ENCODE peak calls at places on chromosomes 7 and 10, in seven cellular contexts. Z is coronary artery, G is neural crest cell, M is IMR-90, T is HFF-Myc, J is heart right ventricle, Y is heart left ventricle. D is an unnamed sample.

GRCh38 chr7:57204411-57204811 is 72.2 kb upstream of the ZNF479 start:
- DNase-seq in Z (no peak), Y (no peak), T (no peak), M (no peak), G (no peak), J (no peak), D (peak; percentile 75)

GRCh38 chr10:28249512-28249911 is 53.4 kb downstream of the MPP7 start:
- DNase-seq in Z (no peak), J (no peak), Y (no peak), M (no peak), T (no peak), G (no peak), D (no peak)

GRCh38 chr7:143308632-143309031 is 7.3 kb upstream of the CLCN1 start:
- DNase-seq in T (no peak), Y (no peak), M (no peak), G (no peak), J (no peak), Z (no peak), D (no peak)

GRCh38 chr7:29988391-29989256 is 977 bp downstream of the SCRN1 start:
- DNase-seq in G (peak; percentile 37), Y (peak; percentile 50), Z (peak; percentile 74), J (peak; percentile 21), M (peak; percentile 73), T (peak; percentile 77), D (peak; percentile 86)

GRCh38 chr10:71829171-71829570 is 21.9 kb downstream of the PSAP start:
- DNase-seq in M (no peak), Z (no peak), J (no peak), Y (no peak), G (no peak), T (no peak), D (no peak)

GRCh38 chr10:124450010-124450782 is at the start of gene NKX1-2:
- DNase-seq in J (no peak), M (no peak), G (no peak), Y (no peak), Z (no peak), T (no peak), D (no peak)

GRCh38 chr10:15313034-15313433 is 58.1 kb downstream of the FAM171A1 start:
- DNase-seq in J (no peak), M (no peak), T (no peak), Y (no peak), G (no peak), Z (no peak), D (no peak)

GRCh38 chr10:45514283-45515270 is 140.6 kb downstream of the ALOX5 start:
- DNase-seq in J (no peak), M (peak; percentile 43), Z (no peak), Y (no peak), G (no peak), T (no peak), D (no peak)

GRCh38 chr7:46283852-46284251 is 362.8 kb upstream of the IGFBP3 start:
- DNase-seq in J (peak; percentile 70), Y (peak; percentile 54), Z (no peak), T (no peak), G (no peak), M (no peak), D (no peak)

GRCh38 chr7:66960192-66960591 is 35.2 kb downstream of the SBDS start:
- DNase-seq in Y (no peak), J (no peak), Z (no peak), M (no peak), G (no peak), T (no peak), D (no peak)

GRCh38 chr7:137804819-137805218 is 42.0 kb downstream of the DGKI start:
- DNase-seq in Z (no peak), G (no peak), T (no peak), Y (no peak), M (peak; percentile 55), J (no peak), D (no peak)

GRCh38 chr10:35327770-35328403 is 8.4 kb upstream of the CCNY start:
- DNase-seq in Z (no peak), M (no peak), G (no peak), T (no peak), Y (no peak), J (no peak), D (no peak)
- TF ChIP-seq CTCF in Z (no peak), M (peak; percentile 9), G (no peak), T (no peak), Y (no peak), J (no peak), D (no peak)

DNA sequence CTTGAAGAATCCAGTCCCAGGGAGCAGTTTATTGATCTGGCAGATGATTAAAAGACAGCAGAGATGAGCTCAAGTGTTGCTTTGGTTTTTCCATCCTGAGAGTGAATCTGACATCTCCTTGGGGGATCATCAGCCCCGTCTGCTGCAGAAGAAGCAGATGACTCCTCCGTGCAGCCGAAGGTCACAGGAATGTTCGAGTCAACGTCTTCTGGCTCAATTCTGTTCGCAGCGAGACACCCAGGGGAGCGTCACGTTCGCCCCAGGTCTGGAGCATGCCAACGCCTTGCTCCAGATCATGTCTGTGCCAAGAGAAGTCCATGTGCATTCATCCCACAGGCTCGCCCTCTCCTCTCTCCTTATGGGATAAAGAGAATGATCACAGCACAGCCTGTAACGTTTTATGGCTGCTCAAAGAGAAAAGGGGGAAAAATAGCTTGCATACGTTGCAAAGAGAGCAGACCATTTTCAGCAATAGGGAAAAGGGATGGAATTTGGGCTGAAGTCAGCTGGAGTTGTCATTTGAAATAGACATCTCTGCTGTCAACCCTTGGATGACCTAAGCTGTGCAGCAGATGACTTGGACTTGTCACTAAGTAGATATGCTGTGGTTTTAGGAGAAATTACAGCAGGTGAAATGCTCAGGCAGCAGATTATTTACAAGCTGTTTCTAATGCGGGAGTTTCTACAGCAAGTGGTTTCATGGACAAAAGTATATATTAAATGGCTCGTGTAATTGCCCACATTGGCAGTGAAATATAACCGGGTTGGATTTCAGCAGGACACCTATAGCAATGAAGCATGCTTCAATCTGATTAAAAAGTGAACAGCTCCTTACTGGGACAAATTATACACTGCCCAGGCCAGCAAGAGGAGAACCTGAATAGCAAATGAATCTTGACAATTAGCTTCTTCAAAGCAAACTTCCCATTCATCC is 35.5 kb upstream of the LYZL1 start:
- DNase-seq in T (no peak), G (no peak), M (no peak), J (no peak), Z (no peak), Y (no peak), D (no peak)
- TF ChIP-seq CTCF in T (no peak), G (no peak), M (no peak), J (no peak), Z (no peak), Y (no peak), D (no peak)

DNA sequence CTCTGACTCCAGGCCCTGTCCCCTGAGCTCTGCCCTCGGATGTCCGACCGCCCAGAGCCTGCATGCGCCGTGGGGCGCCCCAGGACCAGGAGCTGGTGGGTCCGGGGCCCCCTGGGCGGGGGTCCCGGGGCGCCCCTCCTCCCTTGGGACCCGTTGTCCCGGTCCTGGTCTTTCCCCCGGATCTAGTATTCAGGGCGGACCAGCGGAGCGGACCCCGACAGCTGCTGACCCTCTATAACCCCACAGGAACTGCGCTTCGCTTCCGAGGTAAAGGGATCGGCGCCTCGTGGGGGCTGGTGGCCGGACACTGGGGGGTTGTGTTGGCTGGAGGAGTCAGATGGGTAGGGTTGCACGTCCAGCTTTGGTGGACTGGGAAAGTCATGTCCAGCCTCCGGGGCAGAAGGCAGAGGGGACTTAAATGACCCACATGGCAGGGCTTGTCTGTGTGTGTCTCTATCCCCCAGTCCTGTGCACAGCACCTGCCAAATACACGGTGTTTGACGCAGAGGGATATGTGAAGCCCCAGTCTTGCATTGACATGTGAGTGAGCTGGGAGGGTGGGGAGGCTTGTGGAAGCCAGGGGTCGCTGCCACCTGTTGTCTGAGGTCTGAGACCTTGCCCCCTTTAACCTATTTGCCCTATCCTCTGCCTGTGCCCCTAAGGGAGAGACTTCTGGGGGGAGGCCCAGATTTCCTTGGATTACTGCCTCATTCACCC is 548 bp downstream of the MOSPD3 start:
- DNase-seq in J (no peak), Y (no peak), Z (no peak), T (no peak), G (no peak), M (no peak), D (no peak)
- TF ChIP-seq CTCF in J (no peak), Y (no peak), Z (no peak), T (no peak), G (peak; percentile 27), M (no peak), D (peak; percentile 28)

GRCh38 chr10:5540080-5540479 is 15.3 kb downstream of the CALML3 start:
- DNase-seq in M (no peak), T (no peak), J (no peak), G (no peak), Y (no peak), Z (peak; percentile 33), D (no peak)
- TF ChIP-seq CTCF in M (no peak), T (no peak), J (no peak), G (no peak), Y (no peak), Z (no peak), D (no peak)

GRCh38 chr10:44242091-44242490 is 142.8 kb downstream of the CXCL12 start:
- DNase-seq in Y (no peak), J (no peak), M (no peak), G (no peak), T (no peak), Z (no peak), D (no peak)

GRCh38 chr10:44242826-44243225 is 142.1 kb downstream of the CXCL12 start:
- DNase-seq in Y (no peak), G (no peak), Z (no peak), J (no peak), T (no peak), M (no peak), D (no peak)

GRCh38 chr10:44243851-44244502 is 140.9 kb downstream of the CXCL12 start:
- DNase-seq in Z (no peak), Y (no peak), M (no peak), G (no peak), J (no peak), T (no peak), D (no peak)

GRCh38 chr10:44245601-44245938 is 139.3 kb downstream of the CXCL12 start:
- DNase-seq in M (peak; percentile 59), G (no peak), Z (no peak), Y (no peak), J (no peak), T (no peak), D (no peak)

DNA sequence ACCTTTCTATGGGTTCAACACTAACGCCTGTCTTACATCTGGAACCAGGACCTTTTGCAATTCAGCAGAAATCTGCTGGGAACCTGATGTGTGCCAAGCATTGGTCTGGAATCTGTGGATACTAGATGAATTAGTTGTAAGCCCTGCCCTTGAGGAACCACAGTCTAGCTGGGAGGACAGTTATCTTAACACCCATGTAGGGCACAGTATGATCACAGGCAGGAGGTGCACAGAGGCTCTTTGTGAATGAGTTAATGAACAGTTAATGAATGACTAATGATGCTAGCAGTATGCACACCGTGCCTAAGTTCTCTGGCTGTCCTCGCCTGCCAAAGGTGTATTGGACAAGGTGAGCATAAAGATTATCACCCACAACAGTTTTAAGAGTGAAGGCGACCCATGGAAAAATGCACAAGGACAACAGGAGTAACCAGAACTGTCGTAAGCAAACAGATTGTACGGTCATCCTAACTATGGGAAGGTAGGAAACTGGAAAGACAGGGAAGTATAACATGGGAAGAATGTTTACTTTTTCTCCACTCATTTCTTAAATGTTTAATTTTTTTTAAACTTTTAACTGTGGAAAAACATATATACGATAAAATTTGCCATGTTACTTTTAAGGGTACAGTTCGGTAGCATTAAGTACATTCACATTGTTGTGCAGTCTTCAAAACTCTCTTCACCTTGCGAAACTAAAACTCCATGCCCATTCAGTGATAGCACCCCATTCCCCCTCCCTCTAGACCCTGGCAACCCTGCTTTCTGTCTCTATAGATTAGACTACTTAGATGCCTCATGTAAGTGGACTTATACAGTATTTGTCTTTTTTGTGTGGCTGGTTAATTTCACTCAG is 139.9 kb downstream of the CXCL12 start:
- DNase-seq in M (no peak), T (no peak), J (no peak), Z (no peak), Y (no peak), G (no peak), D (no peak)
- TF ChIP-seq CTCF in M (no peak), T (no peak), J (no peak), Z (no peak), Y (no peak), G (no peak), D (no peak)

D was measured in osteocyte.